ENCODE peak calls at places on chromosomes 5 and 9, in nine cellular contexts. C, I, F, W, U, L, H, A and K are unnamed samples.

GRCh38 chr9:133130721-133131244 is 9.7 kb upstream of the RALGDS start:
- DNase-seq in A (no peak), H (no peak), F (no peak), I (peak; percentile 56), C (no peak), U (no peak), L (peak; percentile 55), W (no peak), K (no peak)

GRCh38 chr5:73301208-73302088 is 128.5 kb downstream of the TMEM174 start:
- DNase-seq in U (no peak), C (no peak), W (no peak), I (no peak), F (no peak), H (no peak), L (no peak), A (no peak), K (no peak)

GRCh38 chr9:22035591-22036011 is 26.5 kb upstream of the CDKN2B start:
- DNase-seq in U (no peak), A (no peak), L (no peak), F (no peak), H (no peak), W (no peak), C (peak; percentile 12), I (no peak), K (no peak)

GRCh38 chr5:108681079-108681921 is 66.4 kb upstream of the FER start:
- DNase-seq in L (no peak), W (no peak), I (no peak), F (peak; percentile 87), H (peak; percentile 45), A (peak; percentile 43), U (peak; percentile 56), C (peak; percentile 87), K (peak; percentile 50)

GRCh38 chr9:97038551-97038908 is 412 bp downstream of the CTSV start:
- DNase-seq in A (no peak), U (no peak), F (no peak), H (no peak), W (no peak), L (no peak), I (no peak), C (no peak), K (no peak)

GRCh38 chr5:59837071-59837470 is 56.5 kb downstream of the PDE4D start:
- DNase-seq in C (no peak), H (no peak), I (no peak), F (peak; percentile 40), A (no peak), W (no peak), U (no peak), L (no peak), K (no peak)

GRCh38 chr9:105007143-105007542 is 79.2 kb upstream of the ABCA1 start:
- DNase-seq in H (no peak), L (no peak), C (peak; percentile 84), I (no peak), U (peak; percentile 89), A (no peak), F (peak; percentile 92), W (no peak), K (peak; percentile 43)

GRCh38 chr5:1011741-1012315 is 3.2 kb downstream of the NKD2 start:
- DNase-seq in W (peak; percentile 12), A (no peak), I (peak; percentile 47), U (no peak), H (no peak), F (no peak), L (no peak), C (no peak), K (peak; percentile 33)

GRCh38 chr9:136265561-136266355 is 20.1 kb upstream of the QSOX2 start:
- DNase-seq in L (no peak), I (no peak), W (no peak), H (no peak), U (no peak), A (no peak), C (no peak), F (no peak), K (no peak)

GRCh38 chr9:135849186-135849585 is 58.2 kb downstream of the CAMSAP1 start:
- DNase-seq in C (no peak), H (no peak), F (no peak), W (no peak), L (no peak), I (no peak), U (no peak), A (no peak), K (no peak)

GRCh38 chr5:6731465-6732237 is 18.4 kb downstream of the TENT4A start:
- DNase-seq in L (no peak), C (peak; percentile 50), F (peak; percentile 54), U (no peak), H (no peak), I (no peak), W (no peak), A (no peak), K (no peak)
- H3K4me1 ChIP-seq in L (peaks cover 60% of the 10 kb centered on the region), C (peaks cover 40% of the 10 kb centered on the region), F (peaks cover 10% of the 10 kb centered on the region), U (peaks cover 24% of the 10 kb centered on the region), H (peaks cover 2% of the 10 kb centered on the region), I (peaks cover 87% of the 10 kb centered on the region), W (peaks cover 24% of the 10 kb centered on the region), A (peaks cover 18% of the 10 kb centered on the region), K (peaks cover 23% of the 10 kb centered on the region)

DNA sequence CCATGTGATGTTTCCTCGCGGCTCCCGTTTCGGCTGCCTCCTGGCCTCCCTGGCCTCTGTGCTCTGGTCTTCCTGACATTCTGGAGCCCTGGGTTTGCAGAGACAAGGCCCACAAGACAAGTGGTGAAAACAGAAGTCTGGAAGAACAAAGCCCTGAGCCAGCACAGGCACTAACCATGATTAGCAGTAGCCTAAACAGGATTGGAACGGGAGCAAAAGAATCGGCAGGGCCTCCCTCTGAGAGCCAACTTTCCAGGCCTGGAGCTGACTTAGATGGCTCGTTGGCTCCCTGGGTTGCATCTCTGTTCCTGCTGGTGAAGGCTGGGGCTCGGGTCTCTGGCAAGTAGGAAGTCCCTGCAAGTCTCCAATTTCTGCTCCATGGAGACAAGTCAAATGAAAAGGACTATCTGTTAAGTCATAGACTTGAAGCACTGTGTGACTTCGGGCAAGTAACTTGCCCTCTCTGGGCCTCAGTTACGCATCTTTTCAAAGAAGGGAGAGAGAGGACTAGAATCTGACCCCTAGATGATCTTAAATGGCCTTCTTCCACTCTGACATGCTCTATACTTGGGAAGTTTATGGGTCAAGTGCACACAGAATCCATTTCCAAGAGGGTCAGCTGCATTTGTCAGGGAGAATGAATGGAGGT is 3.3 kb downstream of the COL27A1 start:
- DNase-seq in I (no peak), H (no peak), U (no peak), L (no peak), W (no peak), A (no peak), F (no peak), C (no peak), K (peak; percentile 13)
- H3K27ac ChIP-seq in I (no peak overlapping the region), H (no peak overlapping the region), U (no peak overlapping the region), L (no peak overlapping the region), W (peak overlapping the region; percentile 27), A (no peak overlapping the region), F (peak overlapping the region; percentile 14), C (no peak overlapping the region), K (no peak overlapping the region)

DNA sequence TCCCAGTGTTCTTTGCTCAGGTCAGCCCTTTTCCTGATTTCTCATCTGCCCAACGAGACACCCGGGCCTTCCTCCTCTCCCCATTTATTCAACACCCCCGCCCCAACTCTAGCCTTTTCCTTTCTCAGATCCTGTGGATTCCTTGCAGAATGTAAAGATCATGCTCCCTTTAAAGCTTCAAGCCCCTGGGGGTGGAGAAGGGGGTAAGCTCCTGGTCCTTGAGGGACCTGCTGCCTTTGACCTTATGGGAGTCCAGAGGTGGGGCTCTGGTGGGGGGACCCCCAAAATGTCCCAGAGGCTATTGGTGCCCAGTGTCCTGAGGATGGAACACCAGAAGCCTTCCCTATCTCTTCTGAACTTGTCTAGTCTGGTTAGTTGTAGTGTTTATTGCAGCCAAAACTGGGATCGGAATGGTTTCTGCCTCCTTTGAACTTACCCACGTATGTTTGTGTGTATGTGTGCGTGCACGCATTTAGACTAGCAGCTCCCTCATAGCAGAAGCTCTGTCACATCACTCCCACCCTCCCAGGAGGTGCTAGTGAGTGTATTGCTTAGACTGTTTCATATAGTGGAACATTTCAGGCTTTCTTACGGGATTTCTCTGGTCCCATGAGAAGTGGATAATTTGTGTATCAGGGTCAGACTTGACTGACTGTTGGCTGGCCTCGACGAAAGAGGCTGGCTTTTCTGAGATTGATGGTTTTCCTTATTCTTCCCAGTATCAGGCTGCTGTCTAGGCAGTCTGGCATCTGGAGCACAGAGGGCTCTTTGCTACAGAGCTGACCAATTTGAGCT is 1.1 kb downstream of the GALNT10 start:
- DNase-seq in W (no peak), C (peak; percentile 70), U (no peak), A (peak; percentile 30), F (peak; percentile 51), I (no peak), H (no peak), L (no peak), K (no peak)
- H3K4me3 ChIP-seq in W (peak overlapping the region; percentile 96), C (peak overlapping the region; percentile 87), U (peak overlapping the region; percentile 62), A (peak overlapping the region; percentile 67), F (no peak overlapping the region), I (peak overlapping the region; percentile 90), H (no peak overlapping the region), L (peak overlapping the region; percentile 97), K (peak overlapping the region; percentile 87)

GRCh38 chr5:170302729-170303501 is 5.3 kb upstream of the LCP2 start:
- DNase-seq in L (peak; percentile 73), I (peak; percentile 72), H (no peak), F (peak; percentile 63), U (no peak), C (no peak), W (peak; percentile 84), A (peak; percentile 41), K (peak; percentile 65)

GRCh38 chr5:170301149-170301548 is 3.6 kb upstream of the LCP2 start:
- DNase-seq in L (no peak), A (no peak), F (no peak), U (no peak), I (no peak), C (no peak), W (no peak), H (no peak), K (no peak)

GRCh38 chr5:170303564-170303963 is 6.0 kb upstream of the LCP2 start:
- DNase-seq in I (no peak), H (no peak), U (no peak), W (no peak), F (no peak), L (no peak), A (no peak), C (no peak), K (no peak)

GRCh38 chr5:170300361-170301013 is 2.9 kb upstream of the LCP2 start:
- DNase-seq in A (no peak), C (no peak), F (no peak), U (no peak), W (no peak), L (no peak), I (no peak), H (no peak), K (peak; percentile 58)

DNA sequence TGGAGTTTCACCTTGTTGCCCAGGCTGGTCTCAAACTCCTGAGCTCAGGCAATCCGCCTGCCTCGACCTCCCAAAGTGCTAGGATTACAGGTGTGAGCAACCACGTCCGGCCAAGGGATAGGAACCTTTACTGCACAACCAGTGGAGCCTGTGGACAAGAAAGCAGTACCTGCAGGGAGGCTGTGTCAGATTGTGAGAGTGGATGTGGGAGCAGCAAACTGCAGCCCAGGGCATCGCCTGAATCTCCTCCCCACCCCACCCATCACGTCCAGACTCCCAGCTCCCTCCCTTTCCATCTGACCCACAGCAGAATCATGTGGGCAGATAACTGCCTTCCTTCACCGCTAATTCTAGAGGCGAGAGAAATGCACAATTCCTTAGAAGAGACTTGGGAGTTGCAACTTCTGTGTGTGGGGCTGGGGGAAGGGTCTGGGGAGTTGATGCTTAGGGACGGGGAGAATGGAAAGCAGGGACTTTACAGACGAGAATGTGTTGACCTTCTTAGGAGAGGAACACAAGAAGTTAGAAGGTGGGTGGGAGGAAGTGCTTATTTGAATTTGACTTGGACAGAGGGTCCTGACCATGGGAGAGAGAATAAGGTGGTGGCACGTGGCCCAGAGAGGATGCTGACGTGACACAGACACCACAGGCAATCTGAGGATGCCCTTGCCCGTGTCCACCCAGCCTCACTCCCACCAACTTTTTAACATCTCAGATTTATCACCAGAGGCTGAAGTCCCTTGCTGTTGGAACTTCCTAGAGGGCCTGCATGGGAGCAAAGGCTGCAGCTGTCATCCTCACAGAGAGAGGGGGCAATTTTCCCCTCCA is 4.5 kb upstream of the LCP2 start:
- DNase-seq in F (no peak), W (no peak), C (no peak), I (no peak), H (no peak), L (no peak), U (no peak), A (no peak), K (no peak)
- H3K4me1 ChIP-seq in F (peaks cover 23% of the 10 kb centered on the region), W (peaks cover 21% of the 10 kb centered on the region), C (peaks cover 5% of the 10 kb centered on the region), I (no peaks in the 10 kb centered on the region), H (no peaks in the 10 kb centered on the region), L (peaks cover 68% of the 10 kb centered on the region), U (no peaks in the 10 kb centered on the region), A (peaks cover 26% of the 10 kb centered on the region), K (peaks cover 6% of the 10 kb centered on the region)